ENCODE peak calls at places on chromosomes 3 and 15, in seven cellular contexts. K is left ventricle myocardium inferior, J is SK-N-SH, F is PC-9, S is pancreas, M is stomach, U is AG04450. V is an unnamed sample.

GRCh38 chr15:77870195-77871065 is 207.1 kb downstream of the TBC1D2B start:
- DNase-seq in K (peak; percentile 47), J (peak; percentile 81), F (peak; percentile 45), S (peak; percentile 58), M (peak; percentile 76), U (peak; percentile 6), V (peak; percentile 71)

GRCh38 chr3:161770532-161771386 is 274.2 kb downstream of the OTOL1 start:
- DNase-seq in K (no peak), J (no peak), F (no peak), S (no peak), M (no peak), U (no peak), V (no peak)

GRCh38 chr3:15506571-15506970 is 14.9 kb downstream of the COLQ start:
- DNase-seq in K (no peak), J (no peak), F (no peak), S (no peak), M (no peak), U (no peak), V (no peak)

GRCh38 chr3:59245879-59246501 is 196.2 kb upstream of the CFAP20DC start:
- DNase-seq in K (no peak), J (no peak), F (no peak), S (no peak), M (no peak), U (peak; percentile 90), V (no peak)

GRCh38 chr15:67563961-67564570 is 21.6 kb downstream of the MAP2K5 start:
- DNase-seq in K (no peak), J (no peak), F (no peak), S (no peak), M (no peak), U (no peak), V (peak; percentile 84)

GRCh38 chr3:28586325-28586724 is 237.7 kb upstream of the AZI2 start:
- DNase-seq in K (no peak), J (no peak), F (no peak), S (no peak), M (no peak), U (no peak), V (no peak)

GRCh38 chr3:186093271-186093900 is 15.5 kb downstream of the ETV5 start:
- DNase-seq in K (no peak), J (no peak), F (no peak), S (no peak), M (no peak), U (no peak), V (no peak)

GRCh38 chr3:52223449-52224408 is 1.7 kb downstream of the TLR9 start:
- DNase-seq in K (no peak), J (no peak), F (no peak), S (no peak), M (no peak), U (no peak), V (no peak)

GRCh38 chr3:71121429-71122167 is 461.9 kb downstream of the FOXP1 start:
- DNase-seq in K (no peak), J (no peak), F (no peak), S (no peak), M (no peak), U (no peak), V (no peak)

GRCh38 chr15:90095521-90095959 is 6.7 kb downstream of the IDH2 start:
- DNase-seq in K (no peak), J (no peak), F (peak; percentile 71), S (peak; percentile 84), M (peak; percentile 70), U (no peak), V (no peak)

GRCh38 chr3:99711361-99711760 is 73.0 kb downstream of the COL8A1 start:
- DNase-seq in K (no peak), J (no peak), F (no peak), S (no peak), M (no peak), U (no peak), V (no peak)

GRCh38 chr15:70247281-70247680 is 149.6 kb upstream of the TLE3 start:
- DNase-seq in K (no peak), J (no peak), F (no peak), S (no peak), M (no peak), U (no peak), V (no peak)

GRCh38 chr3:139260041-139260486 is 83.8 kb upstream of the MRPS22 start:
- DNase-seq in K (no peak), J (no peak), F (no peak), S (no peak), M (no peak), U (no peak), V (no peak)

GRCh38 chr3:117398166-117398954 is 688.8 kb downstream of the TUSC7 start:
- DNase-seq in K (no peak), J (no peak), F (no peak), S (peak; percentile 83), M (no peak), U (no peak), V (no peak)

GRCh38 chr15:47678047-47678446 is 39.3 kb upstream of the SEMA6D start:
- DNase-seq in K (no peak), J (peak; percentile 48), F (no peak), S (no peak), M (no peak), U (no peak), V (no peak)

GRCh38 chr15:60975951-60976350 is 253.2 kb downstream of the RORA start:
- DNase-seq in K (no peak), J (no peak), F (no peak), S (no peak), M (no peak), U (no peak), V (no peak)

GRCh38 chr3:197487911-197488391 is 67.8 kb downstream of the BDH1 start:
- DNase-seq in K (peak; percentile 50), J (no peak), F (peak; percentile 97), S (peak; percentile 28), M (no peak), U (no peak), V (no peak)

GRCh38 chr3:34011171-34012101 is 213.0 kb downstream of the PDCD6IP start:
- DNase-seq in K (no peak), J (no peak), F (no peak), S (no peak), M (no peak), U (no peak), V (no peak)

GRCh38 chr3:117246771-117247555 is 537.4 kb downstream of the TUSC7 start:
- DNase-seq in K (no peak), J (no peak), F (no peak), S (no peak), M (no peak), U (no peak), V (no peak)

GRCh38 chr15:67785431-67785830 is 39.9 kb upstream of the SKOR1 start:
- DNase-seq in K (no peak), J (no peak), F (no peak), S (no peak), M (no peak), U (no peak), V (no peak)

GRCh38 chr15:20643024-20643770 is 101.6 kb upstream of the GOLGA6L6 start:
- DNase-seq in K (no peak), J (no peak), F (no peak), S (no peak), M (no peak), U (no peak), V (no peak)
- H3K9me3 ChIP-seq in K (no peaks in the 10 kb centered on the region), J (no peaks in the 10 kb centered on the region), F (no peaks in the 10 kb centered on the region), S (no peaks in the 10 kb centered on the region), M (peaks cover 4% of the 10 kb centered on the region), U (peaks cover 23% of the 10 kb centered on the region), V (peaks cover 17% of the 10 kb centered on the region)

GRCh38 chr3:127275287-127275781 is 12.5 kb downstream of the PRR20G start:
- DNase-seq in K (no peak), J (no peak), F (peak; percentile 42), S (no peak), M (no peak), U (no peak), V (no peak)

GRCh38 chr3:127276995-127277394 is 10.9 kb downstream of the PRR20G start:
- DNase-seq in K (no peak), J (no peak), F (no peak), S (no peak), M (no peak), U (no peak), V (no peak)

GRCh38 chr3:127276396-127276795 is 11.4 kb downstream of the PRR20G start:
- DNase-seq in K (no peak), J (no peak), F (no peak), S (no peak), M (no peak), U (no peak), V (no peak)

GRCh38 chr3:127273196-127273595 is 14.7 kb downstream of the PRR20G start:
- DNase-seq in K (no peak), J (no peak), F (no peak), S (no peak), M (no peak), U (no peak), V (no peak)

DNA sequence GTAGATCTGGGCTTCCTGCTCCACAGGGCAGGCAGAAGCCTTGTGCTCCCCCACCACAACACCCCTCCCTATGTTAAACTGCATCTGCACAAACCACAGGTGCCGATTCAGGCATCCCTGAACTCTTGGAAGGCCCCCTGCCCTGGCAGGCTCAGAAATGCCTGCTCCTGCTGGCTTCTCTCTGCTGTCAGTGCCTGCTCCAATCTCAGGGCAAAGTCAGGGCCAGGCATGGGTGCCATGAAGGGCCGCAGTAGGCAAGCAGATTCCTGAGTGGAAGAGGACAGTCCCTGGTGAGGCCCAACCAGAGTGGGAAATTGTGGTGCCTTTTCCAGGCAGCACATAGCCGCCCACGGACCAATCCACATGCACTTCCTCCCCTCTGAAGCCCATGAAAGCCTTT is 13.6 kb downstream of the PRR20G start:
- DNase-seq in K (no peak), J (no peak), F (no peak), S (no peak), M (no peak), U (no peak), V (no peak)
- H3K9me3 ChIP-seq in K (peaks cover 20% of the 10 kb centered on the region), J (no peaks in the 10 kb centered on the region), F (no peaks in the 10 kb centered on the region), S (no peaks in the 10 kb centered on the region), M (peaks cover 7% of the 10 kb centered on the region), U (no peaks in the 10 kb centered on the region), V (no peaks in the 10 kb centered on the region)

DNA sequence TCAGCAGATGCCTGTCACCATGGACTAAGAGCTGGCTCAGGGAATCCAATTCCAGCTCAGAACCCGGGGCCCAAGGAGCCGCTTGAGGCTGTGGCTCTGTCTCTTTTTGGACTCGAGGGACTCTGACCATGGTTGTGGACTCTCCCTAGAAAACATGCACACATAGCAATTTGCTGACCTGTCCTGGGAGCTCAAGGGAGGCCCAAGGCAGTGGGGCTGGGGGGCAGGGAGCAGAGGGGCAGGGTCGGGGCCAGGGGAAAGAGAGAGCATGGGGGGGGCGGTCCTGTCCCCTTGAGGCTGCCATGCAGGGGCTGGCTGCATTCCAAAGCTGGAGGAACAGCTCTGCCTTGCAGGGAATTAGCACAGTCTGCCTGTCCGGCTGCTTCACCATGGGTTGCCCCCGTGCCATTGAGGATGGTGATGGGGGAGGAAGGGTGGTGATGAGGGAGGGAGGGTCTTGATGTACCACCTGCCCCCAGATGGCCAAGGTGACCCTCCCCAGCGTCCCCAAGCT is 190.1 kb downstream of the GOLGA6L6 start:
- DNase-seq in K (no peak), J (no peak), F (peak; percentile 36), S (no peak), M (peak; percentile 24), U (no peak), V (no peak)
- H3K9me3 ChIP-seq in K (peaks cover 9% of the 10 kb centered on the region), J (no peaks in the 10 kb centered on the region), F (no peaks in the 10 kb centered on the region), S (no peaks in the 10 kb centered on the region), M (peaks cover 19% of the 10 kb centered on the region), U (peaks cover 94% of the 10 kb centered on the region), V (peaks cover 66% of the 10 kb centered on the region)

DNA sequence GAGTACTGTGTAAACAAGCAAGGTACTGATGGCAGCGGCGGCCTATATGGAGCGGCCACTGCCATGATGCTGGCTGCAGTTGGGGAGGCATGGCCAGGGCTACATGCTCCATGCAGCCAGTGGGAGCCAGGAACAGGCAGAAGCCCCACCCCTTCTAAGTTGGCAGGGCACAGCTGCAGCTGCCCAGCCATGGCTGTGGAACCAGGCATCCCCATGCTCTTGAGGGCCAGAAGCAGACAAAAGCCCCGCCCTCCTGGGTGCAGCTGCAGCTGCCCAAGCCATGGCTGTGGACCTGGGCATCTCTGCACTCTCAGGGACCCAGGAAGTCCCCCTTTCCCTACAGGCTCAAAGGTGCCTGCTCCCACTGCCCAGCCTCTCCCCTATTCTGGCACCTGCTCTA is 150.9 kb downstream of the FMN1 start:
- DNase-seq in K (no peak), J (no peak), F (no peak), S (no peak), M (no peak), U (no peak), V (no peak)
- H3K9me3 ChIP-seq in K (peaks cover 15% of the 10 kb centered on the region), J (no peaks in the 10 kb centered on the region), F (no peaks in the 10 kb centered on the region), S (no peaks in the 10 kb centered on the region), M (peaks cover 9% of the 10 kb centered on the region), U (peaks cover 23% of the 10 kb centered on the region), V (peaks cover 7% of the 10 kb centered on the region)

V was measured in HAP-1.